ENCODE peak calls at places on chromosome X, in nine cellular contexts. L is ovary, C is pancreas, G is uterus, A is psoas muscle, K is AG10803, O is bronchial epithelial cell, I is fibroblast of lung, M is AG04450. U is an unnamed sample.

GRCh38 chrX:20309796-20310195 is 43.1 kb upstream of the RPS6KA3 start:
- DNase-seq in L (no peak), C (no peak), G (no peak), A (no peak), K (peak; percentile 74), O (no peak), I (peak; percentile 77), M (peak; percentile 27), U (peak; percentile 5)

GRCh38 chrX:52988985-52989917 is 30.9 kb upstream of the FAM156A start:
- DNase-seq in L (no peak), C (no peak), G (no peak), A (no peak), K (no peak), O (peak; percentile 80), I (peak; percentile 33), M (no peak), U (no peak)

GRCh38 chrX:16628954-16629595 is 20.9 kb upstream of the S100G start:
- DNase-seq in L (no peak), C (no peak), G (no peak), A (no peak), K (no peak), O (no peak), I (peak; percentile 51), M (no peak), U (no peak)

GRCh38 chrX:275967-276587 is 5.1 kb upstream of the PLCXD1 start:
- DNase-seq in L (no peak), C (peak; percentile 88), G (no peak), A (peak; percentile 73), K (peak; percentile 53), O (peak; percentile 34), I (peak; percentile 40), M (no peak), U (no peak)

GRCh38 chrX:150036181-150036580 is 97.9 kb upstream of the EOLA2 start:
- DNase-seq in L (no peak), C (no peak), G (no peak), A (no peak), K (peak; percentile 83), O (peak; percentile 68), I (peak; percentile 65), M (no peak), U (no peak)

GRCh38 chrX:29617276-29617675 is 598.1 kb upstream of the MAGEB2 start:
- DNase-seq in L (no peak), C (no peak), G (no peak), A (no peak), K (peak; percentile 11), O (no peak), I (peak; percentile 31), M (no peak), U (no peak)

GRCh38 chrX:41695464-41695863 is 6.7 kb downstream of the GPR34 start:
- DNase-seq in L (no peak), C (no peak), G (no peak), A (no peak), K (peak; percentile 3), O (no peak), I (peak; percentile 46), M (peak; percentile 33), U (no peak)

GRCh38 chrX:71143508-71143907 is 1.1 kb upstream of the NLGN3 start:
- DNase-seq in L (peak; percentile 58), C (no peak), G (peak; percentile 58), A (peak; percentile 47), K (peak; percentile 29), O (peak; percentile 9), I (peak; percentile 23), M (no peak), U (no peak)

GRCh38 chrX:83535417-83536244 is 27.5 kb downstream of the POU3F4 start:
- DNase-seq in L (no peak), C (no peak), G (no peak), A (no peak), K (no peak), O (no peak), I (peak; percentile 12), M (no peak), U (no peak)

GRCh38 chrX:22365460-22365859 is 92.7 kb downstream of the CBLL2 start:
- DNase-seq in L (no peak), C (no peak), G (no peak), A (no peak), K (peak; percentile 59), O (peak; percentile 98), I (peak; percentile 90), M (no peak), U (peak; percentile 65)

GRCh38 chrX:150896632-150897031 is 1.8 kb downstream of the CD99L2 start:
- DNase-seq in L (no peak), C (no peak), G (no peak), A (no peak), K (no peak), O (no peak), I (no peak), M (no peak), U (no peak)

GRCh38 chrX:136762820-136763452 is 17.8 kb downstream of the ARHGEF6 start:
- DNase-seq in L (no peak), C (no peak), G (no peak), A (no peak), K (no peak), O (no peak), I (no peak), M (no peak), U (no peak)

GRCh38 chrX:150587585-150588503 is 19.4 kb downstream of the MTM1 start:
- DNase-seq in L (no peak), C (no peak), G (no peak), A (no peak), K (peak; percentile 17), O (no peak), I (peak; percentile 9), M (no peak), U (no peak)

GRCh38 chrX:465418-465817 is 78.7 kb upstream of the PPP2R3B start:
- DNase-seq in L (no peak), C (no peak), G (no peak), A (no peak), K (no peak), O (no peak), I (no peak), M (no peak), U (no peak)

GRCh38 chrX:133961046-133961445 is 24.3 kb downstream of the GPC3 start:
- DNase-seq in L (no peak), C (no peak), G (no peak), A (no peak), K (no peak), O (no peak), I (no peak), M (no peak), U (no peak)

GRCh38 chrX:136880003-136880451 is 498 bp downstream of the RBMX start:
- DNase-seq in L (peak; percentile 25), C (no peak), G (peak; percentile 33), A (peak; percentile 30), K (no peak), O (no peak), I (no peak), M (no peak), U (no peak)

GRCh38 chrX:93673869-93674271 is at the start of gene FAM133A:
- DNase-seq in L (no peak), C (no peak), G (no peak), A (no peak), K (peak; percentile 46), O (peak; percentile 22), I (peak; percentile 73), M (no peak), U (peak; percentile 11)

GRCh38 chrX:3425031-3425430 is 78.6 kb upstream of the MXRA5 start:
- DNase-seq in L (no peak), C (no peak), G (no peak), A (no peak), K (no peak), O (no peak), I (no peak), M (no peak), U (no peak)

GRCh38 chrX:153750126-153750774 is 13.8 kb upstream of the PLXNB3 start:
- DNase-seq in L (no peak), C (no peak), G (no peak), A (no peak), K (no peak), O (no peak), I (no peak), M (no peak), U (no peak)

GRCh38 chrX:7316887-7317286 is 168.9 kb upstream of the PUDP start:
- DNase-seq in L (no peak), C (no peak), G (no peak), A (no peak), K (peak; percentile 89), O (no peak), I (no peak), M (no peak), U (no peak)

GRCh38 chrX:25020391-25021131 is 4.8 kb upstream of the ARX start:
- DNase-seq in L (peak; percentile 50), C (peak; percentile 76), G (no peak), A (no peak), K (no peak), O (no peak), I (no peak), M (no peak), U (no peak)
- H3K4me3 ChIP-seq in L (peak overlapping the region; percentile 22), C (peak overlapping the region; percentile 14), G (peak overlapping the region; percentile 29), A (peak overlapping the region; percentile 42), K (no peak overlapping the region), O (no peak overlapping the region), I (no peak overlapping the region), M (no peak overlapping the region), U (no peak overlapping the region)

GRCh38 chrX:69503228-69503834 is 795 bp upstream of the NALF2 start:
- DNase-seq in L (no peak), C (no peak), G (no peak), A (no peak), K (no peak), O (no peak), I (no peak), M (no peak), U (no peak)
- TF ChIP-seq CTCF in L (no peak), C (no peak), G (no peak), A (no peak), K (peak; percentile 17), O (peak; percentile 27), I (no peak), M (no peak), U (peak; percentile 7)

DNA sequence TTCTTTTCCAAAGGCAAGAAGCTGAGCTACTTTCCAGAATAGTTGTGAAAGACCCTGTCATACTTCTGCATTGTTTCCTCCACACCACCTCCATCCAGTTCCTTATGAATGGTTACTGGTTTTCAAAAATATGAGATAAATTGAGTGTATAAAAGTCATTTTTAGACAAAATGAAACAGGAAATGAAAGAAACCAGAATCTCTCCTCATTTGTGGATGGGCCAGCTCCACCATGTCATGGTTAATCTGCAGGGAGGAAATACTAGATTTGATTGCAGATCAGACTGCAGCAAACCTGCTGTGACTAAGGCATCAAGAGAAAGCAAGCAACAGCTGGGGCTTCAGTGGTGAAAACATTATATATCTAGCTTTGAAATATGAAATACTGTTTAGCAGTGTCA is 23.8 kb downstream of the F9 start:
- DNase-seq in L (no peak), C (no peak), G (no peak), A (no peak), K (no peak), O (no peak), I (no peak), M (no peak), U (no peak)
- H3K4me3 ChIP-seq in L (no peak overlapping the region), C (no peak overlapping the region), G (no peak overlapping the region), A (no peak overlapping the region), K (no peak overlapping the region), O (no peak overlapping the region), I (no peak overlapping the region), M (no peak overlapping the region), U (no peak overlapping the region)

DNA sequence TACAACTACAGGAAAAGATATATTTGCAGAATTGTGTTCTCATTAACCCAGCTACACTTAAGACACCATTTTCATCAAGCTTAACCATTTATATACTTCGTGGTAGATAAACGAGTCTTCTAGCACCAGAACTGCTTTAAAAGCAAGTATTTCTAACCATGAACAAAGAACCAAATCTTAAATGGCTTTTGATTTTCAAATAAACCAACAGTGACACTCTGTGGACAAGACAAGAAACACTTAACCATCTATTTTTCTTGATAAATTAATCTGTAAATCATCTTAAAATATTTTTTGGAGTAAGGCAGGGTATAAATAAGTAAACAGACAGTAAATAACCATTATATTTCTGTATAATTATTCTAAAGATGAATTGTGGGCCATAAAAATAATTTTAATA is 10.2 kb downstream of the BEND2 start:
- DNase-seq in L (no peak), C (no peak), G (no peak), A (no peak), K (peak; percentile 1), O (peak; percentile 13), I (peak; percentile 2), M (no peak), U (peak; percentile 8)
- TF ChIP-seq CTCF in L (no peak), C (no peak), G (peak; percentile 27), A (no peak), K (no peak), O (no peak), I (no peak), M (no peak), U (no peak)